ENCODE peak calls at places on chromosomes 3 and 15, in six cellular contexts. One of them, this sample, is unnamed.

GRCh38 chr3:49104052-49104426 is 518 bp downstream of the QARS1 start:
- DNase-seq in kidney glomerular epithelial cell: no peak
- DNase-seq in activated naive CD8-positive, alpha-beta T cell treated with anti-CD3 and anti-CD28 coated beads for 36 hours: no peak
- DNase-seq in SW 1271: no peak
- DNase-seq in IMR-90: no peak
- DNase-seq in NCI-H526 treated with DMSO at 0.1 percent for 48 hours: no peak
- DNase-seq in this sample: no peak

GRCh38 chr3:71536376-71536965 is 47.1 kb downstream of the FOXP1 start:
- DNase-seq in NCI-H526 treated with DMSO at 0.1 percent for 48 hours: no peak
- DNase-seq in IMR-90: peak
- DNase-seq in kidney glomerular epithelial cell: peak
- DNase-seq in activated naive CD8-positive, alpha-beta T cell treated with anti-CD3 and anti-CD28 coated beads for 36 hours: no peak
- DNase-seq in SW 1271: no peak
- DNase-seq in this sample: peak

GRCh38 chr15:94246016-94246415 is 14.7 kb downstream of the MCTP2 start:
- DNase-seq in kidney glomerular epithelial cell: no peak
- DNase-seq in IMR-90: no peak
- DNase-seq in SW 1271: no peak
- DNase-seq in activated naive CD8-positive, alpha-beta T cell treated with anti-CD3 and anti-CD28 coated beads for 36 hours: no peak
- DNase-seq in NCI-H526 treated with DMSO at 0.1 percent for 48 hours: no peak
- DNase-seq in this sample: no peak

GRCh38 chr3:141050913-141051632 is at the start of gene SPSB4:
- DNase-seq in kidney glomerular epithelial cell: no peak
- DNase-seq in NCI-H526 treated with DMSO at 0.1 percent for 48 hours: peak
- DNase-seq in activated naive CD8-positive, alpha-beta T cell treated with anti-CD3 and anti-CD28 coated beads for 36 hours: peak
- DNase-seq in SW 1271: peak
- DNase-seq in IMR-90: peak
- DNase-seq in this sample: peak

GRCh38 chr3:189636048-189636447 is 4.9 kb downstream of the TP63 start:
- DNase-seq in IMR-90: no peak
- DNase-seq in NCI-H526 treated with DMSO at 0.1 percent for 48 hours: no peak
- DNase-seq in activated naive CD8-positive, alpha-beta T cell treated with anti-CD3 and anti-CD28 coated beads for 36 hours: no peak
- DNase-seq in SW 1271: no peak
- DNase-seq in kidney glomerular epithelial cell: no peak
- DNase-seq in this sample: no peak

GRCh38 chr3:25724948-25725645 is 58.1 kb downstream of the NGLY1 start:
- DNase-seq in SW 1271: no peak
- DNase-seq in NCI-H526 treated with DMSO at 0.1 percent for 48 hours: no peak
- DNase-seq in IMR-90: no peak
- DNase-seq in kidney glomerular epithelial cell: no peak
- DNase-seq in activated naive CD8-positive, alpha-beta T cell treated with anti-CD3 and anti-CD28 coated beads for 36 hours: no peak
- DNase-seq in this sample: no peak

GRCh38 chr3:138432576-138433240 is 1.7 kb upstream of the ESYT3 start:
- DNase-seq in kidney glomerular epithelial cell: no peak
- DNase-seq in NCI-H526 treated with DMSO at 0.1 percent for 48 hours: no peak
- DNase-seq in SW 1271: no peak
- DNase-seq in IMR-90: no peak
- DNase-seq in activated naive CD8-positive, alpha-beta T cell treated with anti-CD3 and anti-CD28 coated beads for 36 hours: no peak
- DNase-seq in this sample: no peak

GRCh38 chr3:195438371-195438770 is 4.4 kb downstream of the ACAP2 start:
- DNase-seq in activated naive CD8-positive, alpha-beta T cell treated with anti-CD3 and anti-CD28 coated beads for 36 hours: no peak
- DNase-seq in SW 1271: no peak
- DNase-seq in IMR-90: no peak
- DNase-seq in NCI-H526 treated with DMSO at 0.1 percent for 48 hours: no peak
- DNase-seq in kidney glomerular epithelial cell: no peak
- DNase-seq in this sample: no peak

GRCh38 chr15:73747847-73748605 is 5.1 kb downstream of the INSYN1 start:
- DNase-seq in kidney glomerular epithelial cell: no peak
- DNase-seq in NCI-H526 treated with DMSO at 0.1 percent for 48 hours: no peak
- DNase-seq in activated naive CD8-positive, alpha-beta T cell treated with anti-CD3 and anti-CD28 coated beads for 36 hours: no peak
- DNase-seq in SW 1271: no peak
- DNase-seq in IMR-90: no peak
- DNase-seq in this sample: no peak

GRCh38 chr3:54322354-54322753 is 200.0 kb downstream of the CACNA2D3 start:
- DNase-seq in IMR-90: no peak
- DNase-seq in SW 1271: no peak
- DNase-seq in activated naive CD8-positive, alpha-beta T cell treated with anti-CD3 and anti-CD28 coated beads for 36 hours: no peak
- DNase-seq in kidney glomerular epithelial cell: peak
- DNase-seq in NCI-H526 treated with DMSO at 0.1 percent for 48 hours: peak
- DNase-seq in this sample: no peak

GRCh38 chr3:119769394-119770149 is 12.3 kb upstream of the NR1I2 start:
- DNase-seq in kidney glomerular epithelial cell: peak
- DNase-seq in SW 1271: no peak
- DNase-seq in IMR-90: peak
- DNase-seq in activated naive CD8-positive, alpha-beta T cell treated with anti-CD3 and anti-CD28 coated beads for 36 hours: no peak
- DNase-seq in NCI-H526 treated with DMSO at 0.1 percent for 48 hours: no peak
- DNase-seq in this sample: no peak

GRCh38 chr3:52939600-52939999 is 42.3 kb upstream of the STIMATE start:
- DNase-seq in kidney glomerular epithelial cell: no peak
- DNase-seq in NCI-H526 treated with DMSO at 0.1 percent for 48 hours: no peak
- DNase-seq in IMR-90: no peak
- DNase-seq in activated naive CD8-positive, alpha-beta T cell treated with anti-CD3 and anti-CD28 coated beads for 36 hours: no peak
- DNase-seq in SW 1271: no peak
- DNase-seq in this sample: no peak

GRCh38 chr3:17469520-17469919 is 272.9 kb downstream of the TBC1D5 start:
- DNase-seq in kidney glomerular epithelial cell: no peak
- DNase-seq in IMR-90: no peak
- DNase-seq in NCI-H526 treated with DMSO at 0.1 percent for 48 hours: no peak
- DNase-seq in activated naive CD8-positive, alpha-beta T cell treated with anti-CD3 and anti-CD28 coated beads for 36 hours: no peak
- DNase-seq in SW 1271: no peak
- DNase-seq in this sample: no peak

GRCh38 chr3:48130321-48130881 is 57.8 kb downstream of the CDC25A start:
- DNase-seq in SW 1271: no peak
- DNase-seq in NCI-H526 treated with DMSO at 0.1 percent for 48 hours: no peak
- DNase-seq in activated naive CD8-positive, alpha-beta T cell treated with anti-CD3 and anti-CD28 coated beads for 36 hours: no peak
- DNase-seq in IMR-90: peak
- DNase-seq in kidney glomerular epithelial cell: peak
- DNase-seq in this sample: no peak

GRCh38 chr15:34361278-34361677 is 5.7 kb downstream of the LPCAT4 start:
- DNase-seq in kidney glomerular epithelial cell: no peak
- DNase-seq in SW 1271: no peak
- DNase-seq in activated naive CD8-positive, alpha-beta T cell treated with anti-CD3 and anti-CD28 coated beads for 36 hours: no peak
- DNase-seq in IMR-90: no peak
- DNase-seq in NCI-H526 treated with DMSO at 0.1 percent for 48 hours: no peak
- DNase-seq in this sample: no peak

GRCh38 chr3:105672996-105673395 is 195.8 kb downstream of the CBLB start:
- DNase-seq in SW 1271: no peak
- DNase-seq in NCI-H526 treated with DMSO at 0.1 percent for 48 hours: no peak
- DNase-seq in activated naive CD8-positive, alpha-beta T cell treated with anti-CD3 and anti-CD28 coated beads for 36 hours: no peak
- DNase-seq in kidney glomerular epithelial cell: no peak
- DNase-seq in IMR-90: no peak
- DNase-seq in this sample: no peak

This sample was measured in ACHN.